ENCODE peak calls at places on chromosomes 6 and 20, in five cellular contexts. Q, D, N, W and Z are unnamed samples.

GRCh38 chr20:35954907-35955251 is 577 bp upstream of the SCAND1 start:
- DNase-seq in Q (no peak), D (no peak), N (peak; percentile 82), W (peak; percentile 31), Z (no peak)

GRCh38 chr6:31680841-31681671 is at the start of gene LY6G5C:
- DNase-seq in Q (peak; percentile 87), D (peak; percentile 83), N (peak; percentile 77), W (peak; percentile 76), Z (peak; percentile 75)

GRCh38 chr20:50393990-50394561 is 116.1 kb upstream of the PTPN1 start:
- DNase-seq in Q (no peak), D (no peak), N (no peak), W (no peak), Z (no peak)

GRCh38 chr20:3406481-3407425 is 716 bp downstream of the DNAAF9 start:
- DNase-seq in Q (peak; percentile 63), D (peak; percentile 42), N (no peak), W (peak; percentile 22), Z (peak; percentile 11)

GRCh38 chr20:55252525-55252924 is 752.8 kb downstream of the CBLN4 start:
- DNase-seq in Q (peak; percentile 1), D (no peak), N (no peak), W (no peak), Z (no peak)

GRCh38 chr6:44598679-44599078 is 211.2 kb downstream of the CDC5L start:
- DNase-seq in Q (no peak), D (no peak), N (no peak), W (no peak), Z (no peak)

GRCh38 chr6:122947355-122947754 is 48.7 kb upstream of the CLVS2 start:
- DNase-seq in Q (peak; percentile 15), D (no peak), N (no peak), W (no peak), Z (no peak)

GRCh38 chr6:132797975-132798819 is at the start of gene SLC18B1:
- DNase-seq in Q (peak; percentile 60), D (peak; percentile 61), N (peak; percentile 65), W (no peak), Z (peak; percentile 71)

GRCh38 chr20:23167436-23167835 is 81.3 kb upstream of the CD93 start:
- DNase-seq in Q (no peak), D (no peak), N (no peak), W (no peak), Z (no peak)

GRCh38 chr6:19013011-19013410 is 625.9 kb downstream of the RNF144B start:
- DNase-seq in Q (no peak), D (no peak), N (no peak), W (no peak), Z (no peak)